ENCODE peak calls at places on chromosome 22, in five cellular contexts. One of them, this sample, is unnamed.

GRCh38 chr22:37681556-37682049 is 4.5 kb upstream of the NOL12 start:
- DNase-seq in right cardiac atrium: peak
- DNase-seq in astrocyte of the cerebellum: peak
- DNase-seq in left lung: peak
- DNase-seq in astrocyte of the spinal cord: peak
- DNase-seq in this sample: peak

GRCh38 chr22:38078046-38078840 is 5.7 kb downstream of the SLC16A8 start:
- DNase-seq in right cardiac atrium: no peak
- DNase-seq in left lung: peak
- DNase-seq in astrocyte of the spinal cord: no peak
- DNase-seq in astrocyte of the cerebellum: no peak
- DNase-seq in this sample: no peak

GRCh38 chr22:24807284-24807950 is 1.4 kb downstream of the SGSM1 start:
- DNase-seq in right cardiac atrium: peak
- DNase-seq in left lung: no peak
- DNase-seq in astrocyte of the spinal cord: no peak
- DNase-seq in astrocyte of the cerebellum: no peak
- DNase-seq in this sample: no peak

GRCh38 chr22:42978453-42979103 is 36.4 kb downstream of the PACSIN2 start:
- DNase-seq in right cardiac atrium: peak
- DNase-seq in astrocyte of the spinal cord: no peak
- DNase-seq in left lung: no peak
- DNase-seq in astrocyte of the cerebellum: no peak
- DNase-seq in this sample: no peak

GRCh38 chr22:27113211-27114030 is 456.0 kb downstream of the MIAT start:
- DNase-seq in astrocyte of the spinal cord: peak
- DNase-seq in right cardiac atrium: peak
- DNase-seq in left lung: no peak
- DNase-seq in astrocyte of the cerebellum: peak
- DNase-seq in this sample: peak

GRCh38 chr22:27669798-27670599 is 131.6 kb downstream of the MN1 start:
- DNase-seq in astrocyte of the cerebellum: no peak
- DNase-seq in left lung: no peak
- DNase-seq in right cardiac atrium: peak
- DNase-seq in astrocyte of the spinal cord: no peak
- DNase-seq in this sample: no peak

GRCh38 chr22:49362393-49362792 is 465.3 kb downstream of the BRD1 start:
- DNase-seq in left lung: no peak
- DNase-seq in astrocyte of the spinal cord: no peak
- DNase-seq in right cardiac atrium: no peak
- DNase-seq in astrocyte of the cerebellum: no peak
- DNase-seq in this sample: no peak

GRCh38 chr22:17980638-17981051 is 43.7 kb downstream of the MICAL3 start:
- DNase-seq in left lung: no peak
- DNase-seq in right cardiac atrium: peak
- DNase-seq in astrocyte of the cerebellum: no peak
- DNase-seq in astrocyte of the spinal cord: no peak
- DNase-seq in this sample: no peak

GRCh38 chr22:46963672-46964545 is 201.5 kb downstream of the TBC1D22A start:
- DNase-seq in astrocyte of the cerebellum: no peak
- DNase-seq in right cardiac atrium: no peak
- DNase-seq in astrocyte of the spinal cord: no peak
- DNase-seq in left lung: no peak
- DNase-seq in this sample: no peak

DNA sequence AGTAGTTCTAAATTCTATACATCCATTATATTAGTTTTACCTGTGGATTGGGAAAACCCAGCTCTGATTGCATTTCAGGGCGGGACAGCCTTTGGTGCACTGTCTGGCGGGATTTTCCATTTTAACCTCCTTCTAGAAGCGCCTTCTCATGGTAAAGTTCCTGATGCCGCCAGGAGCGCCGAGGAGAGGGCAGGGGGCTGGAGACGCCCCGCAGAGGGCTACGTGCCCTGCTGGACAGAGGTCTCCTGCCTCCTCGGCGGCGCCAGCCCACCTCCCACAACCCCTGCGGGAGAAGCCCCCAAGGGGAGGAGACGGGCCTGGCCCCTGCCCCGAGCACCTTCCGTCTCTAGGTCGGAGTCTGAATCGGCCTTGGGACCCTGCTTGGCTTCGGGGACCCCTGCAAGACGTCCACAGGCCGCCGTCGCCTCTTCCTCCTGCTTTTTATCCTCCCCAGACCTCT is 1.2 kb upstream of the P2RX6 start:
- DNase-seq in left lung: no peak
- DNase-seq in astrocyte of the spinal cord: no peak
- DNase-seq in astrocyte of the cerebellum: no peak
- DNase-seq in right cardiac atrium: no peak
- DNase-seq in this sample: no peak
- H3K4me3 ChIP-seq in left lung: peak
- H3K4me3 ChIP-seq in astrocyte of the spinal cord: peak
- H3K4me3 ChIP-seq in astrocyte of the cerebellum: peak
- H3K4me3 ChIP-seq in right cardiac atrium: peak
- H3K4me3 ChIP-seq in this sample: peak

GRCh38 chr22:40213478-40213877 is 35.8 kb downstream of the TNRC6B start:
- DNase-seq in astrocyte of the cerebellum: no peak
- DNase-seq in left lung: no peak
- DNase-seq in right cardiac atrium: no peak
- DNase-seq in astrocyte of the spinal cord: peak
- DNase-seq in this sample: no peak

GRCh38 chr22:40212126-40212525 is 34.4 kb downstream of the TNRC6B start:
- DNase-seq in left lung: no peak
- DNase-seq in astrocyte of the spinal cord: no peak
- DNase-seq in astrocyte of the cerebellum: no peak
- DNase-seq in right cardiac atrium: peak
- DNase-seq in this sample: peak

GRCh38 chr22:40216041-40216756 is 38.5 kb downstream of the TNRC6B start:
- DNase-seq in astrocyte of the cerebellum: no peak
- DNase-seq in right cardiac atrium: no peak
- DNase-seq in astrocyte of the spinal cord: no peak
- DNase-seq in left lung: no peak
- DNase-seq in this sample: no peak

GRCh38 chr22:40218152-40218551 is 40.4 kb downstream of the TNRC6B start:
- DNase-seq in astrocyte of the cerebellum: no peak
- DNase-seq in right cardiac atrium: no peak
- DNase-seq in left lung: no peak
- DNase-seq in astrocyte of the spinal cord: no peak
- DNase-seq in this sample: no peak

GRCh38 chr22:40215266-40215665 is 37.5 kb downstream of the TNRC6B start:
- DNase-seq in astrocyte of the spinal cord: no peak
- DNase-seq in astrocyte of the cerebellum: no peak
- DNase-seq in left lung: no peak
- DNase-seq in right cardiac atrium: peak
- DNase-seq in this sample: no peak
- H3K4me3 ChIP-seq in astrocyte of the spinal cord: no peak
- H3K4me3 ChIP-seq in astrocyte of the cerebellum: no peak
- H3K4me3 ChIP-seq in left lung: peak
- H3K4me3 ChIP-seq in right cardiac atrium: no peak
- H3K4me3 ChIP-seq in this sample: no peak

GRCh38 chr22:29203456-29203855 is 2.2 kb upstream of the EMID1 start:
- DNase-seq in astrocyte of the cerebellum: no peak
- DNase-seq in left lung: no peak
- DNase-seq in astrocyte of the spinal cord: no peak
- DNase-seq in right cardiac atrium: no peak
- DNase-seq in this sample: no peak
- H3K4me3 ChIP-seq in astrocyte of the cerebellum: no peak
- H3K4me3 ChIP-seq in left lung: no peak
- H3K4me3 ChIP-seq in astrocyte of the spinal cord: no peak
- H3K4me3 ChIP-seq in right cardiac atrium: no peak
- H3K4me3 ChIP-seq in this sample: no peak

GRCh38 chr22:50600541-50600940 is at the start of gene MAPK8IP2:
- DNase-seq in left lung: peak
- DNase-seq in astrocyte of the spinal cord: no peak
- DNase-seq in right cardiac atrium: peak
- DNase-seq in astrocyte of the cerebellum: no peak
- DNase-seq in this sample: no peak
- H3K4me3 ChIP-seq in left lung: peak
- H3K4me3 ChIP-seq in astrocyte of the spinal cord: no peak
- H3K4me3 ChIP-seq in right cardiac atrium: peak
- H3K4me3 ChIP-seq in astrocyte of the cerebellum: peak
- H3K4me3 ChIP-seq in this sample: peak

DNA sequence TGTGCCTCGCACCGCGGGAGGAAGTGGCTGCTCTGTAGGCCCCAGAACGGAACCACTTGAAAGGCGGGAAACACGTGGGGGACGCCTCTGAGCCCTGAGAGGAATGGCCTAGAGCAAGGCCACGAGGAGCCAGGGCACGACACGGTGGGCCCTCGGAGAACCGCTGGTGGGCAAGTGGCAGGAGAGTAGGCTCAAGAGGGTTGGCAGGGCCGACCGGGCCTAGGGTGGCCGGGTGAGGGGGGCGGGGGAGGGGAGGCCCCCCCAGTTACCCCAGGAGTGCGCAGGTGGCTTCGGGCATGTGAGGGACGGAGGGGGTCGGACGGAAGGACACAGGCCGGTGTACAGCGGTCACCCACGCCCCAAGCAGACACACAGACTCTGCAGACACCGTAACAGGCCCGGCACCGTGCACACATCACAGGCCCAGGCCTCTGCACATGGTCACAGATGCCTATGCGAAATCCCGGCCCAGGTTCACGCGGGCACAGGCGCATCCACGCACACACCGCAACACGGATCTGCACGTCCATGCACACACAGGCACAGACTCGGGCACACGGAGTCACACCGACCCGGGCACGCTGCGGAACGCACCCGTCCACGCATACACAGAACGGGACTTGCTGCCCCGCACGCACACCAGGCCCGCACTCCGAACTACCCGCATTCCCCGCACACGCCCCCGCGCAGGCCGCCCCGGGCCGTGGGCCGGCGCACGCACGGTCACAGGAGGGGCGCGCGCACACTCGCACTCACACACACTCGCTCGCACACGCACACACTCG is at the start of gene MGAT3:
- DNase-seq in left lung: no peak
- DNase-seq in astrocyte of the spinal cord: no peak
- DNase-seq in astrocyte of the cerebellum: no peak
- DNase-seq in right cardiac atrium: no peak
- DNase-seq in this sample: no peak
- H3K4me3 ChIP-seq in left lung: peak
- H3K4me3 ChIP-seq in astrocyte of the spinal cord: no peak
- H3K4me3 ChIP-seq in astrocyte of the cerebellum: peak
- H3K4me3 ChIP-seq in right cardiac atrium: peak
- H3K4me3 ChIP-seq in this sample: peak

This sample was measured in skeletal muscle cell.